ENCODE peak calls at places on chromosomes 13 and 19, in six cellular contexts. L, G, K, U, S and P are unnamed samples.

GRCh38 chr13:75691183-75691582 is 55.1 kb downstream of the LMO7 start:
- DNase-seq in S (no peak), U (peak; percentile 85), G (no peak), L (no peak), K (peak; percentile 87), P (no peak)

GRCh38 chr19:30085394-30085793 is 143.4 kb downstream of the URI1 start:
- DNase-seq in U (no peak), K (peak; percentile 25), G (peak; percentile 16), S (peak; percentile 67), L (peak; percentile 59), P (no peak)

GRCh38 chr13:35599385-35599784 is 122.9 kb upstream of the MAB21L1 start:
- DNase-seq in G (no peak), L (peak; percentile 61), U (peak; percentile 37), S (no peak), K (no peak), P (no peak)

GRCh38 chr13:40476175-40476958 is 190.1 kb downstream of the FOXO1 start:
- DNase-seq in S (no peak), L (no peak), K (peak; percentile 67), G (no peak), U (peak; percentile 1), P (no peak)

GRCh38 chr19:15466851-15467733 is 2.7 kb upstream of the RASAL3 start:
- DNase-seq in U (peak; percentile 68), G (no peak), K (peak; percentile 55), L (no peak), S (no peak), P (peak; percentile 94)

GRCh38 chr19:18291590-18292459 is 10.4 kb upstream of the JUND start:
- DNase-seq in L (peak; percentile 94), S (peak; percentile 89), U (peak; percentile 87), G (no peak), K (peak; percentile 93), P (no peak)

GRCh38 chr13:48304132-48304876 is 753 bp downstream of the RB1 start:
- DNase-seq in S (peak; percentile 50), K (peak; percentile 22), G (no peak), U (peak; percentile 77), L (no peak), P (peak; percentile 31)

GRCh38 chr13:30698023-30698422 is 37.3 kb upstream of the ALOX5AP start:
- DNase-seq in L (no peak), U (no peak), G (no peak), K (no peak), S (peak; percentile 64), P (no peak)

GRCh38 chr13:64314286-64314685 is 2898.6 kb upstream of the PCDH20 start:
- DNase-seq in S (no peak), L (no peak), U (peak; percentile 1), K (no peak), G (no peak), P (no peak)

GRCh38 chr19:41993612-41994483 is at the start of gene ATP1A3:
- DNase-seq in G (peak; percentile 31), U (peak; percentile 33), L (peak; percentile 72), S (peak; percentile 95), K (peak; percentile 68), P (peak; percentile 66)

GRCh38 chr13:50360637-50361036 is 345.4 kb downstream of the KCNRG start:
- DNase-seq in U (no peak), K (no peak), L (no peak), S (no peak), G (no peak), P (no peak)

GRCh38 chr19:39303373-39304184 is 7.4 kb downstream of the IFNL1 start:
- DNase-seq in G (no peak), S (no peak), U (no peak), L (peak; percentile 91), K (peak; percentile 66), P (no peak)

GRCh38 chr13:113356594-113356993 is 7.3 kb downstream of the GRTP1 start:
- DNase-seq in G (no peak), L (no peak), U (no peak), K (no peak), S (no peak), P (no peak)

GRCh38 chr13:75995966-75996365 is 359.8 kb downstream of the LMO7 start:
- DNase-seq in S (no peak), G (no peak), U (no peak), L (no peak), K (no peak), P (no peak)

GRCh38 chr13:26548251-26548765 is 9.2 kb upstream of the WASF3 start:
- DNase-seq in L (no peak), S (no peak), U (no peak), K (no peak), G (no peak), P (no peak)

GRCh38 chr13:21673592-21674270 is 2.9 kb downstream of the FGF9 start:
- DNase-seq in L (peak; percentile 66), K (peak; percentile 39), S (peak; percentile 83), U (peak; percentile 32), G (no peak), P (peak; percentile 55)

GRCh38 chr19:48913114-48913513 is 13.0 kb downstream of the NUCB1 start:
- DNase-seq in S (no peak), G (no peak), U (no peak), K (no peak), L (peak; percentile 45), P (no peak)

GRCh38 chr13:109100705-109101104 is 471.3 kb downstream of the MYO16 start:
- DNase-seq in U (no peak), S (no peak), G (no peak), K (no peak), L (peak; percentile 38), P (no peak)
- H3K4me2 ChIP-seq in U (no peak overlapping the region), S (no peak overlapping the region), G (peak overlapping the region; percentile 72), K (peak overlapping the region; percentile 49), L (no peak overlapping the region), P (no peak overlapping the region)

GRCh38 chr19:46725859-46726393 is 9.0 kb upstream of the PRKD2 start:
- DNase-seq in S (no peak), L (no peak), K (no peak), U (no peak), G (no peak), P (no peak)

GRCh38 chr19:46723023-46723461 is 6.1 kb upstream of the PRKD2 start:
- DNase-seq in L (no peak), G (no peak), U (no peak), S (no peak), K (no peak), P (no peak)

GRCh38 chr19:46723471-46723870 is 6.6 kb upstream of the PRKD2 start:
- DNase-seq in S (no peak), L (no peak), U (no peak), G (no peak), K (no peak), P (no peak)

GRCh38 chr19:46725036-46725820 is 8.3 kb upstream of the PRKD2 start:
- DNase-seq in G (no peak), L (no peak), U (no peak), S (no peak), K (no peak), P (no peak)

DNA sequence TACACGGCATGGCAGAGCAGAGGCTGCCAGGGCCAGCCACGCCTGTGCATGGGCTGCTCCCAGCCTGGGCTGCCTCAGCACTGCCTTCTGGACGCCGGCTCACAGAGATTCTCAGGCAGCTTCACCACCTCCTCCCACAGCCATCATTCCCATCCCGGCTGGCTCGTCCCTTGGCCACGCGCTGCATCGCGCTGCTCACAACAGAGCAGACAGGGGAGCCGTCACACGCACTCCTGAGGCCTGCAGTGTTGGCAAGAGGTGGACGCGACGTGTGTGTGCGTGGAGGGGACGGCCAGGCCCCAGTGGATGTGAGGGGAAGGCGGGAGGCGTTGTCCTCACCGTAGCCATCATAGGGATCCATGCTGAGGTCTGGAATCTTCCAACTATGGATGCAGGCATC is 7.6 kb upstream of the PRKD2 start:
- DNase-seq in G (no peak), L (no peak), S (no peak), K (no peak), U (no peak), P (no peak)
- H3K4me2 ChIP-seq in G (no peak overlapping the region), L (no peak overlapping the region), S (no peak overlapping the region), K (no peak overlapping the region), U (no peak overlapping the region), P (no peak overlapping the region)

GRCh38 chr13:32134241-32134801 is 102.7 kb downstream of the FRY start:
- DNase-seq in K (no peak), G (no peak), U (peak; percentile 43), L (no peak), S (no peak), P (no peak)
- H3K4me2 ChIP-seq in K (no peak overlapping the region), G (no peak overlapping the region), U (no peak overlapping the region), L (no peak overlapping the region), S (no peak overlapping the region), P (no peak overlapping the region)

GRCh38 chr19:16715613-16716012 is 4.0 kb upstream of the NWD1 start:
- DNase-seq in K (no peak), S (no peak), L (no peak), G (no peak), U (no peak), P (no peak)

GRCh38 chr19:16714702-16715294 is 4.8 kb upstream of the NWD1 start:
- DNase-seq in U (peak; percentile 39), S (peak; percentile 68), L (peak; percentile 47), K (peak; percentile 52), G (peak; percentile 48), P (no peak)
- H3K4me2 ChIP-seq in U (no peak overlapping the region), S (no peak overlapping the region), L (no peak overlapping the region), K (peak overlapping the region; percentile 46), G (peak overlapping the region; percentile 1), P (no peak overlapping the region)